ENCODE peak calls at places on chromosomes 4 and X, in four cellular contexts. H is cardiac muscle cell, W is brain microvascular endothelial cell, S is sigmoid colon. I is an unnamed sample. For H3K36me3, the result is how much of the 10 kb centered on the place peaks cover.

GRCh38 chr4:71259305-71259704 is 79.5 kb upstream of the SLC4A4 start:
- DNase-seq in H (no peak), W (no peak), S (no peak), I (no peak)

GRCh38 chr4:75248770-75249467 is 265.3 kb downstream of the RCHY1 start:
- DNase-seq in H (peak), W (peak), S (no peak), I (no peak)

GRCh38 chrX:79413009-79413408 is 45.9 kb upstream of the ITM2A start:
- DNase-seq in H (peak), W (no peak), S (no peak), I (peak)

GRCh38 chr4:109649872-109650271 is 53.4 kb downstream of the CASP6 start:
- DNase-seq in H (no peak), W (no peak), S (no peak), I (no peak)

GRCh38 chrX:128057421-128057820 is 5.2 kb upstream of the ACTRT1 start:
- DNase-seq in H (no peak), W (no peak), S (no peak), I (no peak)

GRCh38 chr4:170391066-170391754 is 301.5 kb upstream of the AADAT start:
- DNase-seq in H (no peak), W (peak), S (no peak), I (no peak)

GRCh38 chrX:12704706-12705105 is 86.5 kb upstream of the PRPS2 start:
- DNase-seq in H (no peak), W (no peak), S (no peak), I (no peak)

GRCh38 chr4:147678796-147679549 is 5.0 kb downstream of the PRMT9 start:
- DNase-seq in H (peak), W (no peak), S (no peak), I (no peak)

GRCh38 chr4:130238121-130238520 is 1142.2 kb downstream of the C4orf33 start:
- DNase-seq in H (no peak), W (no peak), S (no peak), I (no peak)

GRCh38 chrX:46754450-46755075 is 4.4 kb downstream of the SLC9A7 start:
- DNase-seq in H (no peak), W (no peak), S (no peak), I (no peak)

GRCh38 chrX:111352424-111352823 is 59.6 kb downstream of the DCX start:
- DNase-seq in H (peak), W (peak), S (peak), I (no peak)

GRCh38 chrX:63012574-63012973 is 338.6 kb downstream of the SPIN4 start:
- DNase-seq in H (no peak), W (no peak), S (no peak), I (no peak)

GRCh38 chrX:46218373-46218772 is 326.8 kb downstream of the ZNF674 start:
- DNase-seq in H (no peak), W (no peak), S (no peak), I (no peak)

GRCh38 chr4:17385403-17385802 is 126.5 kb downstream of the QDPR start:
- DNase-seq in H (peak), W (peak), S (no peak), I (no peak)

GRCh38 chr4:4591071-4591470 is 49.2 kb upstream of the STX18 start:
- DNase-seq in H (no peak), W (no peak), S (no peak), I (no peak)

GRCh38 chrX:40434947-40435346 is 145.8 kb upstream of the ATP6AP2 start:
- DNase-seq in H (peak), W (no peak), S (no peak), I (peak)

GRCh38 chrX:117744958-117745357 is 371.7 kb downstream of the KLHL13 start:
- DNase-seq in H (no peak), W (no peak), S (no peak), I (no peak)

GRCh38 chrX:150933945-150934350 is 35.5 kb upstream of the CD99L2 start:
- DNase-seq in H (no peak), W (no peak), S (no peak), I (peak)

GRCh38 chr4:52051615-52052474 is 741 bp downstream of the SPATA18 start:
- DNase-seq in H (peak), W (peak), S (peak), I (no peak)

GRCh38 chr4:87360338-87360935 is 30.6 kb downstream of the HSD17B11 start:
- DNase-seq in H (no peak), W (no peak), S (no peak), I (no peak)

GRCh38 chrX:88604433-88605221 is 142.4 kb upstream of the CPXCR1 start:
- DNase-seq in H (peak), W (peak), S (no peak), I (no peak)

GRCh38 chr4:14023036-14023435 is 395.5 kb upstream of the BOD1L1 start:
- DNase-seq in H (no peak), W (peak), S (no peak), I (no peak)

GRCh38 chr4:153643406-153644016 is 40.6 kb upstream of the TLR2 start:
- DNase-seq in H (peak), W (peak), S (no peak), I (peak)

GRCh38 chrX:20680998-20681397 is 414.3 kb upstream of the RPS6KA3 start:
- DNase-seq in H (peak), W (no peak), S (no peak), I (no peak)

GRCh38 chr4:156291317-156291716 is 337.7 kb upstream of the CTSO start:
- DNase-seq in H (peak), W (peak), S (no peak), I (no peak)

GRCh38 chr4:82850684-82851083 is 40.3 kb downstream of the SEC31A start:
- DNase-seq in H (no peak), W (no peak), S (no peak), I (no peak)

GRCh38 chrX:1545776-1546408 is 8.9 kb upstream of the P2RY8 start:
- DNase-seq in H (no peak), W (no peak), S (peak), I (no peak)

GRCh38 chr4:1207157-1207470 is 34.7 kb upstream of the SPON2 start:
- DNase-seq in H (no peak), W (no peak), S (peak), I (no peak)

GRCh38 chr4:147360301-147360700 is 120.6 kb upstream of the EDNRA start:
- DNase-seq in H (peak), W (peak), S (no peak), I (no peak)

GRCh38 chr4:132114885-132115284 is 1034.2 kb upstream of the PCDH10 start:
- DNase-seq in H (no peak), W (no peak), S (no peak), I (no peak)
- H3K4me3 ChIP-seq in H (no peak), W (no peak), S (no peak), I (no peak)

GRCh38 chr4:84684361-84684760 is 101.4 kb downstream of the CDS1 start:
- DNase-seq in H (no peak), W (no peak), S (no peak), I (no peak)
- H3K36me3 ChIP-seq in H (under half), W (under half), S (half or more), I (under half)

DNA sequence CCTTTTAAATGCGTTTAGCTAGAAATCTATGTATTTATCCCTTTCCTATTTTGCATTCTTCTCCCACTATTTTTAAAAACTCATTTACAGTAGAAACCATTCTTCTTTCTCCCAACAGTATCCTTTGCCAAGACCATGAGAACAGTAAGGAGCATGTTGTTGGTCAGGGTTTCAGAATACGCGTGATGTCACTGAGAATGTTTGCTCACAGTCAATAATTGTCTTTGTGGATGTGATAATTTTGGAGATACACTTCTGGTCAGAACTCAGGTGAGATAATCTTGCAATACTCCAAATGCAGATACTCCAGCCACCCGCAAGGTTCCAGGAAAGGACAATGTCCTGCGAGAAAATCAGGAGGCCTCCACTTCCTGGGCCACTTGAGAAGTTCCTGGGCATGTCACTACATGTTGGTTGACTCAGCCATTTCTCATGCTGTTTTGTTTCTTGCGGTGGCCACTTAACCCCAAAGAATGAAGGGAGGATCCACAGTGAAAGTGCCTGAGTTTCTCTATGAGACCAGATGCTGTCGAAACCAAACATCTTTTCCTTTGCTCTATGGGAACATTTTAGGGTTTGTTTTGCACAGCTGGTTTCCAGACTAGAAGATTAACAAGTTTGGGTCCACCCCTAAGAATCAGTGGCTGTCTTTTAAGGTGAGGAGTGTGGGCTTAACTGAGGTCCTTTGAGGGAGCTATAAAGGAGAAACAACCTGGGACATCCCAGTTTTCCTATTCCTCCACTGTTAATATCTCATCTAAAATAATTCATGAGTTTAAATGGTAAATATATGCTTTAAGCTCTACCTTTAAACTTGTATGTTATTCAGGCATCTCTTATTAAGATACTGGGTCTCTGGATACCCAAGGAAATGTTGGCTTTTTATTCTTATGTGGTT is 116.0 kb downstream of the SOWAHB start:
- DNase-seq in H (peak), W (peak), S (no peak), I (peak)
- H3K4me3 ChIP-seq in H (no peak), W (peak), S (no peak), I (no peak)

GRCh38 chr4:3128058-3128457 is 53.6 kb downstream of the HTT start:
- DNase-seq in H (no peak), W (no peak), S (no peak), I (no peak)
- H3K36me3 ChIP-seq in H (under half), W (under half), S (half or more), I (half or more)

GRCh38 chr4:138863160-138863559 is 152.4 kb upstream of the NOCT start:
- DNase-seq in H (no peak), W (no peak), S (no peak), I (no peak)
- H3K4me3 ChIP-seq in H (no peak), W (no peak), S (no peak), I (no peak)

DNA sequence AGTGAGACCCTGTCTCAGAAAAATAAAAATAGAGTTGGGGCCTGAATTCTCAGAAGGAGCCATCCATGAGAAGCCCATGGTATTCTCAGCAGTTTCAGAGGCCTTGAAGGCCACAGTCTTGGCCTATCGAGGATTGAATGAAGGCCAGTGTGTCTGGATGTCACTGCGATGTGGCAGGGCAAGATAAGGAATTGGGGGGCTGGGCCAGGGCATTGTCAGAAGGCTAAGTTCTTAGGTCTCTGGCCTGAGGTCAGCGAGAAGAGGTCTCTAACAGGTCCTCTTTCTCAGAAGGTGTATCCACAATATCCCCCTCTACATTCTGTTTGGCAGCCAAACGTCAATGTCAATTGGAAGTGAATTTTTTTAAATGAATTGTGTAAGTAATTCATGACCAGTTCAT is 5.7 kb downstream of the ZNF275 start:
- DNase-seq in H (no peak), W (no peak), S (no peak), I (no peak)
- H3K36me3 ChIP-seq in H (under half), W (under half), S (under half), I (under half)